ENCODE peak calls at places on chromosomes 6 and 20, in five cellular contexts. L, R, U, O and V are unnamed samples.
A peak's percentile ranks its signal among the peaks of the same experiment; 100 is the strongest.

GRCh38 chr6:6218246-6219085 is 102.0 kb downstream of the F13A1 start:
- DNase-seq in R (no peak), L (no peak), O (peak; percentile 43), U (peak; percentile 8), V (no peak)

GRCh38 chr20:49446808-49447207 is 35.7 kb downstream of the KCNB1 start:
- DNase-seq in R (peak; percentile 53), U (no peak), L (peak; percentile 29), O (no peak), V (peak; percentile 43)

GRCh38 chr20:43529457-43530153 is 22.1 kb downstream of the L3MBTL1 start:
- DNase-seq in O (no peak), U (no peak), L (no peak), R (no peak), V (no peak)

GRCh38 chr6:41921712-41921998 is 356 bp downstream of the BYSL start:
- DNase-seq in U (no peak), R (no peak), L (no peak), O (no peak), V (no peak)

GRCh38 chr6:159665868-159666635 is 27.0 kb downstream of the SOD2 start:
- DNase-seq in U (no peak), R (no peak), L (peak; percentile 44), O (no peak), V (no peak)

GRCh38 chr6:43936476-43936875 is 166.5 kb downstream of the VEGFA start:
- DNase-seq in R (no peak), O (no peak), L (no peak), U (no peak), V (no peak)

GRCh38 chr6:166461821-166462460 is 79.2 kb upstream of the MPC1 start:
- DNase-seq in L (no peak), O (no peak), U (no peak), R (no peak), V (no peak)

GRCh38 chr6:28632326-28632851 is 106.7 kb downstream of the GPX5 start:
- DNase-seq in O (no peak), U (no peak), L (no peak), R (no peak), V (no peak)

GRCh38 chr6:32665621-32666140 is 776 bp downstream of the HLA-DQB1 start:
- DNase-seq in R (no peak), L (no peak), O (no peak), U (no peak), V (no peak)

GRCh38 chr6:128638817-128639216 is 118.4 kb upstream of the PTPRK start:
- DNase-seq in L (no peak), R (no peak), O (no peak), U (no peak), V (no peak)

GRCh38 chr6:168219167-168219566 is 100.4 kb downstream of the DACT2 start:
- DNase-seq in R (no peak), O (no peak), L (no peak), U (no peak), V (peak; percentile 5)

GRCh38 chr6:35081426-35081851 is 59.7 kb downstream of the TCP11 start:
- DNase-seq in L (peak; percentile 31), R (no peak), U (peak; percentile 49), O (no peak), V (peak; percentile 50)

GRCh38 chr20:57459278-57459677 is 65.7 kb downstream of the CTCFL start:
- DNase-seq in R (no peak), L (no peak), U (no peak), O (no peak), V (peak; percentile 10)

GRCh38 chr6:142945446-142946180 is 637 bp upstream of the HIVEP2 start:
- DNase-seq in L (no peak), O (no peak), R (peak; percentile 65), U (no peak), V (no peak)

GRCh38 chr6:144330588-144330987 is 45.5 kb downstream of the UTRN start:
- DNase-seq in U (peak; percentile 66), L (no peak), R (peak; percentile 30), O (peak; percentile 87), V (no peak)

GRCh38 chr6:14770572-14770971 is 475.3 kb upstream of the JARID2 start:
- DNase-seq in L (peak; percentile 76), O (no peak), R (no peak), U (no peak), V (peak; percentile 81)

GRCh38 chr6:4577406-4577805 is 198.8 kb upstream of the CDYL start:
- DNase-seq in R (no peak), U (no peak), O (peak; percentile 63), L (peak; percentile 96), V (peak; percentile 100)

GRCh38 chr6:44043036-44043478 is 84.2 kb downstream of the MRPL14 start:
- DNase-seq in L (no peak), O (peak; percentile 90), R (no peak), U (peak; percentile 58), V (peak; percentile 49)

GRCh38 chr6:168395983-168396382 is 45.0 kb upstream of the SMOC2 start:
- DNase-seq in L (no peak), O (no peak), R (no peak), U (no peak), V (no peak)

DNA sequence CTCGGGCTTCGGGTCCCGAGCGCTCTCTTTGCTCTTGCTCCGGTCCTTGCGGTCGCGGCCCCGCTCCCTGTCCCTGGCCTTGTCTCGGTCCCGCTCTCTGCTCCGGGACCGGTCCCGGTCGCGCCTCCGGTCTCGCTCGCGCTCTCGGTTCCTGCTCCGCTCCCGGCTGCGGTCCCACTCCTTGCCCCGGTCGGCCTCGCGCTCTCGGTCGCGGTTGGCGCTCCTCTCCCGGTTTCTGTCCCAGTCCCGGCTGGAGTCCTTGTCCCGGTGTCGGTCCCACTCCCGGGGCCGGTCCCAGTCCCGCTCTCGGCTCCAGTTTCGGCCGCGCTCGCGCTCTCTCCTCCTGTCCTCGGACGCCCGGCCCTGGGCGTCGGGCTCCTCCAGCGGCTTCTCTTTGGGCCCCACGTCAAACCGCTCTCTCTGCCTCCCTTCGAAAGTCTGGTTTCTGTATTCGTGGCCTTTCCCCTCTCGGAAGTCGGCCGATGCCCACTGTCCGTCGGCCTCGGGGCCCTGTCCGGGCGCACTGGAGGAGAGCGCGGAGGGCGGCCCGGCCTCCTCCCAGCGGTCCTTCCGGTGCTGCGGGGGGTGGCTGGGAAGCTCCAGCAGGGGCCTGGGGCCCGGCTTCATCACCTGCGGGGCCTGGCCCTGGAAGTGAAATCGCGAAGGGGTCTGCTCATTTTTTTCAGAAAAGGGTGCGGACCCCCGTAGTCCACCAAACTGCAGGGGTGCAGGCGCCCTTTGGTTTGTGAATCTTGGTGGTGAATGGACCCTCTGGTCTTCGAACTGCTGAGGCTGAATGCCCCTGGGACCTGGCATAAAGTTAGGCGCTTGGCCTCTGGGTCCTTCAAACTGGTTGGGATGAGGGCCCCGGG is 17.9 kb upstream of the TCFL5 start:
- DNase-seq in L (no peak), R (no peak), O (no peak), U (no peak), V (no peak)
- TF ChIP-seq EZH2 in L (no peak), R (no peak), O (no peak), U (no peak), V (no peak)

GRCh38 chr6:40159865-40160264 is 225.6 kb upstream of the MOCS1 start:
- DNase-seq in L (no peak), U (no peak), O (no peak), R (no peak), V (no peak)
- H3K4me1 ChIP-seq in L (no peaks in the 10 kb centered on the region), U (no peaks in the 10 kb centered on the region), O (no peaks in the 10 kb centered on the region), R (no peaks in the 10 kb centered on the region), V (no peaks in the 10 kb centered on the region)

GRCh38 chr20:62987114-62987513 is 19.6 kb downstream of the BHLHE23 start:
- DNase-seq in L (no peak), O (no peak), U (no peak), R (no peak), V (no peak)
- TF ChIP-seq EZH2 in L (no peak), O (no peak), U (no peak), R (no peak), V (no peak)

GRCh38 chr6:54074109-54074508 is 37.1 kb upstream of the MLIP start:
- DNase-seq in R (no peak), L (no peak), U (no peak), O (no peak), V (no peak)
- H3K4me1 ChIP-seq in R (no peaks in the 10 kb centered on the region), L (no peaks in the 10 kb centered on the region), U (no peaks in the 10 kb centered on the region), O (no peaks in the 10 kb centered on the region), V (no peaks in the 10 kb centered on the region)